ENCODE peak calls at places on chromosomes 5 and 9, in nine cellular contexts. One of them, this sample, is unnamed.
A peak's percentile ranks its signal among the peaks of the same experiment; 100 is the strongest.

GRCh38 chr5:72256536-72256935 is 63.5 kb downstream of the MRPS27 start:
- DNase-seq in WTC11: no peak
- DNase-seq in cardiac muscle cell: no peak
- DNase-seq in CD8-positive, alpha-beta T cell: no peak
- DNase-seq in progenitor cell of endocrine pancreas: no peak
- DNase-seq in Calu3: no peak
- DNase-seq in RWPE1: no peak
- DNase-seq in AG10803: no peak
- DNase-seq in CD4-positive, alpha-beta T cell: no peak
- DNase-seq in this sample: no peak

GRCh38 chr9:99726758-99727157 is 94.9 kb upstream of the NR4A3 start:
- DNase-seq in progenitor cell of endocrine pancreas: no peak
- DNase-seq in RWPE1: no peak
- DNase-seq in Calu3: no peak
- DNase-seq in CD8-positive, alpha-beta T cell: no peak
- DNase-seq in cardiac muscle cell: no peak
- DNase-seq in WTC11: no peak
- DNase-seq in AG10803: peak; percentile 7
- DNase-seq in CD4-positive, alpha-beta T cell: no peak
- DNase-seq in this sample: no peak

GRCh38 chr9:135080286-135081263 is 6.9 kb upstream of the OLFM1 start:
- DNase-seq in CD4-positive, alpha-beta T cell: no peak
- DNase-seq in progenitor cell of endocrine pancreas: no peak
- DNase-seq in RWPE1: no peak
- DNase-seq in Calu3: no peak
- DNase-seq in WTC11: no peak
- DNase-seq in AG10803: no peak
- DNase-seq in CD8-positive, alpha-beta T cell: no peak
- DNase-seq in cardiac muscle cell: no peak
- DNase-seq in this sample: no peak

GRCh38 chr5:32312194-32312681 is 501 bp downstream of the MTMR12 start:
- DNase-seq in CD4-positive, alpha-beta T cell: peak; percentile 54
- DNase-seq in Calu3: peak; percentile 63
- DNase-seq in RWPE1: peak; percentile 57
- DNase-seq in cardiac muscle cell: peak; percentile 77
- DNase-seq in progenitor cell of endocrine pancreas: peak; percentile 49
- DNase-seq in CD8-positive, alpha-beta T cell: peak; percentile 49
- DNase-seq in WTC11: peak; percentile 44
- DNase-seq in AG10803: peak; percentile 70
- DNase-seq in this sample: no peak

GRCh38 chr5:14250094-14250777 is 107.1 kb downstream of the TRIO start:
- DNase-seq in progenitor cell of endocrine pancreas: no peak
- DNase-seq in CD4-positive, alpha-beta T cell: no peak
- DNase-seq in WTC11: peak; percentile 54
- DNase-seq in CD8-positive, alpha-beta T cell: no peak
- DNase-seq in AG10803: peak; percentile 69
- DNase-seq in RWPE1: no peak
- DNase-seq in Calu3: no peak
- DNase-seq in cardiac muscle cell: no peak
- DNase-seq in this sample: no peak

GRCh38 chr5:167903243-167903642 is 388.2 kb upstream of the WWC1 start:
- DNase-seq in RWPE1: no peak
- DNase-seq in CD8-positive, alpha-beta T cell: no peak
- DNase-seq in AG10803: no peak
- DNase-seq in CD4-positive, alpha-beta T cell: no peak
- DNase-seq in progenitor cell of endocrine pancreas: no peak
- DNase-seq in cardiac muscle cell: no peak
- DNase-seq in WTC11: no peak
- DNase-seq in Calu3: no peak
- DNase-seq in this sample: no peak

GRCh38 chr9:137349471-137350033 is 47.5 kb upstream of the NRARP start:
- DNase-seq in cardiac muscle cell: no peak
- DNase-seq in WTC11: no peak
- DNase-seq in RWPE1: no peak
- DNase-seq in CD8-positive, alpha-beta T cell: no peak
- DNase-seq in CD4-positive, alpha-beta T cell: no peak
- DNase-seq in AG10803: no peak
- DNase-seq in Calu3: no peak
- DNase-seq in progenitor cell of endocrine pancreas: no peak
- DNase-seq in this sample: no peak

GRCh38 chr5:141845371-141845821 is 32.8 kb downstream of the PCDH1 start:
- DNase-seq in WTC11: peak; percentile 63
- DNase-seq in Calu3: no peak
- DNase-seq in CD8-positive, alpha-beta T cell: no peak
- DNase-seq in RWPE1: peak; percentile 44
- DNase-seq in AG10803: no peak
- DNase-seq in CD4-positive, alpha-beta T cell: no peak
- DNase-seq in progenitor cell of endocrine pancreas: no peak
- DNase-seq in cardiac muscle cell: no peak
- DNase-seq in this sample: no peak

GRCh38 chr5:13107553-13107952 is 836.9 kb downstream of the DNAH5 start:
- DNase-seq in progenitor cell of endocrine pancreas: no peak
- DNase-seq in WTC11: no peak
- DNase-seq in CD8-positive, alpha-beta T cell: no peak
- DNase-seq in CD4-positive, alpha-beta T cell: no peak
- DNase-seq in RWPE1: no peak
- DNase-seq in AG10803: no peak
- DNase-seq in cardiac muscle cell: no peak
- DNase-seq in Calu3: no peak
- DNase-seq in this sample: no peak

GRCh38 chr5:95715799-95716461 is 15.2 kb upstream of the RHOBTB3 start:
- DNase-seq in RWPE1: peak; percentile 85
- DNase-seq in CD8-positive, alpha-beta T cell: no peak
- DNase-seq in AG10803: peak; percentile 88
- DNase-seq in cardiac muscle cell: no peak
- DNase-seq in progenitor cell of endocrine pancreas: no peak
- DNase-seq in WTC11: no peak
- DNase-seq in CD4-positive, alpha-beta T cell: no peak
- DNase-seq in Calu3: no peak
- DNase-seq in this sample: no peak

GRCh38 chr9:72338631-72339030 is 26.4 kb downstream of the ZFAND5 start:
- DNase-seq in WTC11: no peak
- DNase-seq in progenitor cell of endocrine pancreas: no peak
- DNase-seq in AG10803: no peak
- DNase-seq in cardiac muscle cell: no peak
- DNase-seq in CD8-positive, alpha-beta T cell: no peak
- DNase-seq in Calu3: no peak
- DNase-seq in CD4-positive, alpha-beta T cell: no peak
- DNase-seq in RWPE1: no peak
- DNase-seq in this sample: no peak

GRCh38 chr5:172541119-172541763 is 86.9 kb upstream of the SH3PXD2B start:
- DNase-seq in Calu3: no peak
- DNase-seq in CD4-positive, alpha-beta T cell: no peak
- DNase-seq in progenitor cell of endocrine pancreas: peak; percentile 4
- DNase-seq in cardiac muscle cell: peak; percentile 77
- DNase-seq in AG10803: no peak
- DNase-seq in CD8-positive, alpha-beta T cell: no peak
- DNase-seq in WTC11: no peak
- DNase-seq in RWPE1: no peak
- DNase-seq in this sample: no peak

GRCh38 chr5:127959152-127959764 is 124.3 kb upstream of the SLC12A2 start:
- DNase-seq in CD4-positive, alpha-beta T cell: no peak
- DNase-seq in WTC11: no peak
- DNase-seq in AG10803: peak; percentile 62
- DNase-seq in CD8-positive, alpha-beta T cell: peak; percentile 7
- DNase-seq in Calu3: peak; percentile 97
- DNase-seq in cardiac muscle cell: peak; percentile 63
- DNase-seq in RWPE1: peak; percentile 87
- DNase-seq in progenitor cell of endocrine pancreas: no peak
- DNase-seq in this sample: no peak
- TF ChIP-seq CTCF in CD4-positive, alpha-beta T cell: no peak
- TF ChIP-seq CTCF in WTC11: no peak
- TF ChIP-seq CTCF in AG10803: no peak
- TF ChIP-seq CTCF in CD8-positive, alpha-beta T cell: no peak
- TF ChIP-seq CTCF in Calu3: no peak
- TF ChIP-seq CTCF in cardiac muscle cell: no peak
- TF ChIP-seq CTCF in RWPE1: no peak
- TF ChIP-seq CTCF in progenitor cell of endocrine pancreas: no peak
- TF ChIP-seq CTCF in this sample: no peak

GRCh38 chr9:1046639-1047604 is 3.2 kb upstream of the DMRT2 start:
- DNase-seq in AG10803: no peak
- DNase-seq in cardiac muscle cell: peak; percentile 18
- DNase-seq in RWPE1: no peak
- DNase-seq in CD4-positive, alpha-beta T cell: no peak
- DNase-seq in CD8-positive, alpha-beta T cell: no peak
- DNase-seq in progenitor cell of endocrine pancreas: no peak
- DNase-seq in WTC11: peak; percentile 64
- DNase-seq in Calu3: no peak
- DNase-seq in this sample: no peak
- TF ChIP-seq CTCF in AG10803: no peak
- TF ChIP-seq CTCF in cardiac muscle cell: no peak
- TF ChIP-seq CTCF in RWPE1: no peak
- TF ChIP-seq CTCF in CD4-positive, alpha-beta T cell: no peak
- TF ChIP-seq CTCF in CD8-positive, alpha-beta T cell: no peak
- TF ChIP-seq CTCF in progenitor cell of endocrine pancreas: no peak
- TF ChIP-seq CTCF in WTC11: no peak
- TF ChIP-seq CTCF in Calu3: no peak
- TF ChIP-seq CTCF in this sample: no peak

GRCh38 chr5:54766748-54767147 is 218.6 kb downstream of the ESM1 start:
- DNase-seq in progenitor cell of endocrine pancreas: no peak
- DNase-seq in Calu3: no peak
- DNase-seq in CD4-positive, alpha-beta T cell: no peak
- DNase-seq in WTC11: no peak
- DNase-seq in CD8-positive, alpha-beta T cell: no peak
- DNase-seq in AG10803: no peak
- DNase-seq in cardiac muscle cell: no peak
- DNase-seq in RWPE1: no peak
- DNase-seq in this sample: no peak

GRCh38 chr5:54769746-54770145 is 215.6 kb downstream of the ESM1 start:
- DNase-seq in AG10803: no peak
- DNase-seq in CD8-positive, alpha-beta T cell: no peak
- DNase-seq in Calu3: no peak
- DNase-seq in RWPE1: no peak
- DNase-seq in cardiac muscle cell: no peak
- DNase-seq in progenitor cell of endocrine pancreas: no peak
- DNase-seq in CD4-positive, alpha-beta T cell: no peak
- DNase-seq in WTC11: no peak
- DNase-seq in this sample: no peak

GRCh38 chr5:54772232-54773168 is 212.9 kb downstream of the ESM1 start:
- DNase-seq in cardiac muscle cell: no peak
- DNase-seq in progenitor cell of endocrine pancreas: no peak
- DNase-seq in RWPE1: no peak
- DNase-seq in CD8-positive, alpha-beta T cell: no peak
- DNase-seq in Calu3: no peak
- DNase-seq in CD4-positive, alpha-beta T cell: no peak
- DNase-seq in AG10803: no peak
- DNase-seq in WTC11: no peak
- DNase-seq in this sample: peak; percentile 12

GRCh38 chr5:54765327-54765726 is 220.1 kb downstream of the ESM1 start:
- DNase-seq in cardiac muscle cell: no peak
- DNase-seq in CD4-positive, alpha-beta T cell: no peak
- DNase-seq in CD8-positive, alpha-beta T cell: no peak
- DNase-seq in WTC11: no peak
- DNase-seq in Calu3: no peak
- DNase-seq in AG10803: no peak
- DNase-seq in RWPE1: no peak
- DNase-seq in progenitor cell of endocrine pancreas: no peak
- DNase-seq in this sample: no peak

GRCh38 chr5:54769072-54769471 is 216.3 kb downstream of the ESM1 start:
- DNase-seq in RWPE1: no peak
- DNase-seq in AG10803: no peak
- DNase-seq in progenitor cell of endocrine pancreas: no peak
- DNase-seq in CD4-positive, alpha-beta T cell: no peak
- DNase-seq in CD8-positive, alpha-beta T cell: no peak
- DNase-seq in Calu3: no peak
- DNase-seq in WTC11: no peak
- DNase-seq in cardiac muscle cell: no peak
- DNase-seq in this sample: no peak
- TF ChIP-seq CTCF in RWPE1: no peak
- TF ChIP-seq CTCF in AG10803: no peak
- TF ChIP-seq CTCF in progenitor cell of endocrine pancreas: no peak
- TF ChIP-seq CTCF in CD4-positive, alpha-beta T cell: no peak
- TF ChIP-seq CTCF in CD8-positive, alpha-beta T cell: no peak
- TF ChIP-seq CTCF in Calu3: no peak
- TF ChIP-seq CTCF in WTC11: no peak
- TF ChIP-seq CTCF in cardiac muscle cell: no peak
- TF ChIP-seq CTCF in this sample: no peak

DNA sequence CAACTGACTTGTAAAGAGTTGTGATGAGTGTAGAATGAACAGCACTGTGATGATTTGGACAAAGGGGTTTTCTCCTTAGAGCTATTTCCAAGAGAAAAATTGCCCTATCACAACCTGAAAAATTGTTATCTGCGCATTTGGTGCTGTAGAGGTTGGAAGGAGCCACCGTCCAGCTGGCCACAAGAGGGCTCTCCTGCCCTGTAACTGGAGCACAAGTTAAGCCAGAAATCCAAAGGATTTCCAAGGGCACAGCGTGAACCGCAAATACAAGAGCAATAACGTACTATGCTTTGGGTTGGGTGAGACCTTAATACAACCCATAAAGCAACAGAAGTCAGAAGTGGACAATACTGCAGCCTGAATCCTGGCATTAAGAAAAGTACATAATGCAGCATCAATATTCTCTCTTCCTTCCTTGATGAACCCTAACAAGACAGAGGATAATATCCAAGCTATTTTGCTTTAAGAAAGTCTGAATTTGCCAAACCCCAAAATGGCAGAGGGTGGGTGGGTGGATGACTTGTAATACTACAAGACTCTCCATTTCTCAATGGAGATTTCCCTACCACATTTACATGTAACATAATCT is 56.8 kb upstream of the SMIM32 start:
- DNase-seq in CD8-positive, alpha-beta T cell: no peak
- DNase-seq in cardiac muscle cell: peak; percentile 80
- DNase-seq in progenitor cell of endocrine pancreas: peak; percentile 48
- DNase-seq in CD4-positive, alpha-beta T cell: no peak
- DNase-seq in Calu3: peak; percentile 71
- DNase-seq in AG10803: peak; percentile 74
- DNase-seq in WTC11: peak; percentile 72
- DNase-seq in RWPE1: peak; percentile 68
- DNase-seq in this sample: no peak
- TF ChIP-seq CTCF in CD8-positive, alpha-beta T cell: peak; percentile 28
- TF ChIP-seq CTCF in cardiac muscle cell: peak; percentile 98
- TF ChIP-seq CTCF in progenitor cell of endocrine pancreas: peak; percentile 96
- TF ChIP-seq CTCF in CD4-positive, alpha-beta T cell: peak; percentile 18
- TF ChIP-seq CTCF in Calu3: peak; percentile 88
- TF ChIP-seq CTCF in AG10803: peak; percentile 98
- TF ChIP-seq CTCF in WTC11: peak; percentile 73
- TF ChIP-seq CTCF in RWPE1: peak; percentile 93
- TF ChIP-seq CTCF in this sample: peak; percentile 89

This sample was measured in GM12864.